ENCODE peak calls at places on chromosome 5, in four cellular contexts. One of them, this sample, is unnamed.
A peak's percentile ranks its signal among the peaks of the same experiment; 100 is the strongest.

GRCh38 chr5:142472306-142472951 is 147.6 kb upstream of the SPRY4 start:
- DNase-seq in GOT3: no peak
- DNase-seq in AG04450: peak; percentile 63
- DNase-seq in ELR: peak; percentile 99
- DNase-seq in this sample: peak; percentile 55

GRCh38 chr5:111738118-111738517 is 18.9 kb downstream of the NREP start:
- DNase-seq in GOT3: no peak
- DNase-seq in ELR: no peak
- DNase-seq in AG04450: no peak
- DNase-seq in this sample: no peak

GRCh38 chr5:10567781-10568321 is 4.0 kb downstream of the ANKRD33B start:
- DNase-seq in ELR: no peak
- DNase-seq in AG04450: peak; percentile 55
- DNase-seq in GOT3: no peak
- DNase-seq in this sample: no peak

GRCh38 chr5:158011420-158011819 is 152.5 kb upstream of the CLINT1 start:
- DNase-seq in GOT3: no peak
- DNase-seq in ELR: no peak
- DNase-seq in AG04450: no peak
- DNase-seq in this sample: no peak

GRCh38 chr5:74341221-74341620 is 299.3 kb downstream of the ENC1 start:
- DNase-seq in GOT3: no peak
- DNase-seq in ELR: no peak
- DNase-seq in AG04450: no peak
- DNase-seq in this sample: no peak

GRCh38 chr5:98248949-98249348 is 524.5 kb upstream of the RGMB start:
- DNase-seq in GOT3: no peak
- DNase-seq in AG04450: peak; percentile 71
- DNase-seq in ELR: peak; percentile 91
- DNase-seq in this sample: peak; percentile 53

GRCh38 chr5:52989025-52989780 is at the start of gene ITGA2:
- DNase-seq in GOT3: no peak
- DNase-seq in AG04450: no peak
- DNase-seq in ELR: peak; percentile 80
- DNase-seq in this sample: no peak

GRCh38 chr5:148179234-148179824 is 11.0 kb downstream of the SPINK14 start:
- DNase-seq in ELR: peak; percentile 67
- DNase-seq in AG04450: peak; percentile 32
- DNase-seq in GOT3: no peak
- DNase-seq in this sample: peak; percentile 17

GRCh38 chr5:113524927-113525326 is 11.4 kb downstream of the YTHDC2 start:
- DNase-seq in ELR: peak; percentile 40
- DNase-seq in GOT3: no peak
- DNase-seq in AG04450: no peak
- DNase-seq in this sample: no peak

GRCh38 chr5:172931001-172931536 is 28.2 kb upstream of the RPL26L1 start:
- DNase-seq in ELR: peak; percentile 98
- DNase-seq in GOT3: peak; percentile 63
- DNase-seq in AG04450: peak; percentile 34
- DNase-seq in this sample: no peak

GRCh38 chr5:148011407-148012124 is 52.2 kb upstream of the SPINK5 start:
- DNase-seq in AG04450: no peak
- DNase-seq in GOT3: no peak
- DNase-seq in ELR: peak; percentile 80
- DNase-seq in this sample: no peak

GRCh38 chr5:82265052-82265451 is 13.1 kb downstream of the RPS23 start:
- DNase-seq in GOT3: no peak
- DNase-seq in ELR: no peak
- DNase-seq in AG04450: no peak
- DNase-seq in this sample: peak; percentile 28

GRCh38 chr5:137621861-137622823 is 113.7 kb downstream of the KLHL3 start:
- DNase-seq in GOT3: no peak
- DNase-seq in ELR: peak; percentile 94
- DNase-seq in AG04450: no peak
- DNase-seq in this sample: peak; percentile 38

GRCh38 chr5:126274396-126274795 is 148.8 kb upstream of the GRAMD2B start:
- DNase-seq in AG04450: no peak
- DNase-seq in ELR: no peak
- DNase-seq in GOT3: no peak
- DNase-seq in this sample: no peak

GRCh38 chr5:38531518-38531917 is 24.9 kb downstream of the LIFR start:
- DNase-seq in GOT3: no peak
- DNase-seq in AG04450: no peak
- DNase-seq in ELR: no peak
- DNase-seq in this sample: no peak

GRCh38 chr5:135034186-135034962 is at the start of gene PITX1:
- DNase-seq in GOT3: no peak
- DNase-seq in AG04450: peak; percentile 53
- DNase-seq in ELR: peak; percentile 69
- DNase-seq in this sample: no peak

GRCh38 chr5:88254320-88254719 is 14.3 kb downstream of the TMEM161B start:
- DNase-seq in GOT3: no peak
- DNase-seq in ELR: no peak
- DNase-seq in AG04450: no peak
- DNase-seq in this sample: no peak

GRCh38 chr5:151002250-151002649 is 18.1 kb upstream of the GPX3 start:
- DNase-seq in GOT3: no peak
- DNase-seq in ELR: peak; percentile 67
- DNase-seq in AG04450: no peak
- DNase-seq in this sample: no peak

GRCh38 chr5:172179032-172179989 is 8.7 kb downstream of the STK10 start:
- DNase-seq in GOT3: no peak
- DNase-seq in ELR: peak; percentile 53
- DNase-seq in AG04450: no peak
- DNase-seq in this sample: no peak

GRCh38 chr5:161676109-161676508 is 9.4 kb upstream of the GABRA6 start:
- DNase-seq in AG04450: no peak
- DNase-seq in GOT3: no peak
- DNase-seq in ELR: no peak
- DNase-seq in this sample: no peak

GRCh38 chr5:44842491-44843282 is 33.9 kb downstream of the MRPS30 start:
- DNase-seq in AG04450: no peak
- DNase-seq in ELR: no peak
- DNase-seq in GOT3: no peak
- DNase-seq in this sample: no peak

GRCh38 chr5:61409568-61409967 is 77.5 kb downstream of the ZSWIM6 start:
- DNase-seq in GOT3: no peak
- DNase-seq in ELR: peak; percentile 96
- DNase-seq in AG04450: peak; percentile 88
- DNase-seq in this sample: peak; percentile 80

GRCh38 chr5:159419567-159419966 is 89.3 kb upstream of the IL12B start:
- DNase-seq in ELR: peak; percentile 19
- DNase-seq in GOT3: no peak
- DNase-seq in AG04450: no peak
- DNase-seq in this sample: no peak

This sample was measured in GM04504.